ENCODE peak calls at places on chromosomes 3 and 15, in seven cellular contexts. One of them, this sample, is unnamed.
A peak's percentile ranks its signal among the peaks of the same experiment; 100 is the strongest.

GRCh38 chr3:152183473-152183872 is 85.3 kb upstream of the MBNL1 start:
- DNase-seq in mucosa of gallbladder: peak; percentile 17
- DNase-seq in stimulated activated CD8-positive, alpha-beta memory T cell treated with anti-CD3 and anti-CD28 coated beads, Interleukin-7, amount 100 ng/mL, for 1 hour: no peak
- DNase-seq in aorta: no peak
- DNase-seq in Jurkat, Clone E6-1: peak; percentile 70
- DNase-seq in mammary epithelial cell: no peak
- DNase-seq in stromal cell of bone marrow: no peak
- DNase-seq in this sample: no peak

GRCh38 chr15:60612400-60613048 is 133.6 kb upstream of the ICE2 start:
- DNase-seq in mucosa of gallbladder: no peak
- DNase-seq in stimulated activated CD8-positive, alpha-beta memory T cell treated with anti-CD3 and anti-CD28 coated beads, Interleukin-7, amount 100 ng/mL, for 1 hour: no peak
- DNase-seq in aorta: no peak
- DNase-seq in Jurkat, Clone E6-1: no peak
- DNase-seq in mammary epithelial cell: peak; percentile 12
- DNase-seq in stromal cell of bone marrow: no peak
- DNase-seq in this sample: peak; percentile 25

GRCh38 chr3:48129921-48130320 is 58.3 kb downstream of the CDC25A start:
- DNase-seq in mucosa of gallbladder: no peak
- DNase-seq in stimulated activated CD8-positive, alpha-beta memory T cell treated with anti-CD3 and anti-CD28 coated beads, Interleukin-7, amount 100 ng/mL, for 1 hour: no peak
- DNase-seq in aorta: no peak
- DNase-seq in Jurkat, Clone E6-1: no peak
- DNase-seq in mammary epithelial cell: no peak
- DNase-seq in stromal cell of bone marrow: no peak
- DNase-seq in this sample: peak; percentile 61

GRCh38 chr3:26070854-26071253 is 281.0 kb downstream of the OXSM start:
- DNase-seq in mucosa of gallbladder: no peak
- DNase-seq in stimulated activated CD8-positive, alpha-beta memory T cell treated with anti-CD3 and anti-CD28 coated beads, Interleukin-7, amount 100 ng/mL, for 1 hour: no peak
- DNase-seq in aorta: no peak
- DNase-seq in Jurkat, Clone E6-1: no peak
- DNase-seq in mammary epithelial cell: no peak
- DNase-seq in stromal cell of bone marrow: no peak
- DNase-seq in this sample: no peak

GRCh38 chr15:42053010-42053409 is 32.2 kb upstream of the PLA2G4E start:
- DNase-seq in mucosa of gallbladder: no peak
- DNase-seq in stimulated activated CD8-positive, alpha-beta memory T cell treated with anti-CD3 and anti-CD28 coated beads, Interleukin-7, amount 100 ng/mL, for 1 hour: no peak
- DNase-seq in aorta: no peak
- DNase-seq in Jurkat, Clone E6-1: no peak
- DNase-seq in mammary epithelial cell: no peak
- DNase-seq in stromal cell of bone marrow: no peak
- DNase-seq in this sample: no peak

GRCh38 chr3:13709706-13710105 is 160.8 kb downstream of the FBLN2 start:
- DNase-seq in mucosa of gallbladder: no peak
- DNase-seq in stimulated activated CD8-positive, alpha-beta memory T cell treated with anti-CD3 and anti-CD28 coated beads, Interleukin-7, amount 100 ng/mL, for 1 hour: no peak
- DNase-seq in aorta: peak; percentile 16
- DNase-seq in Jurkat, Clone E6-1: no peak
- DNase-seq in mammary epithelial cell: no peak
- DNase-seq in stromal cell of bone marrow: no peak
- DNase-seq in this sample: no peak

GRCh38 chr3:183829466-183829865 is 4.1 kb upstream of the MAP6D1 start:
- DNase-seq in mucosa of gallbladder: no peak
- DNase-seq in stimulated activated CD8-positive, alpha-beta memory T cell treated with anti-CD3 and anti-CD28 coated beads, Interleukin-7, amount 100 ng/mL, for 1 hour: no peak
- DNase-seq in aorta: no peak
- DNase-seq in Jurkat, Clone E6-1: no peak
- DNase-seq in mammary epithelial cell: no peak
- DNase-seq in stromal cell of bone marrow: no peak
- DNase-seq in this sample: no peak

GRCh38 chr3:152768478-152768877 is 66.5 kb upstream of the P2RY1 start:
- DNase-seq in mucosa of gallbladder: peak; percentile 12
- DNase-seq in stimulated activated CD8-positive, alpha-beta memory T cell treated with anti-CD3 and anti-CD28 coated beads, Interleukin-7, amount 100 ng/mL, for 1 hour: no peak
- DNase-seq in aorta: no peak
- DNase-seq in Jurkat, Clone E6-1: no peak
- DNase-seq in mammary epithelial cell: no peak
- DNase-seq in stromal cell of bone marrow: no peak
- DNase-seq in this sample: no peak

GRCh38 chr15:58453931-58454793 is 22.4 kb downstream of the LIPC start:
- DNase-seq in mucosa of gallbladder: no peak
- DNase-seq in stimulated activated CD8-positive, alpha-beta memory T cell treated with anti-CD3 and anti-CD28 coated beads, Interleukin-7, amount 100 ng/mL, for 1 hour: no peak
- DNase-seq in aorta: no peak
- DNase-seq in Jurkat, Clone E6-1: no peak
- DNase-seq in mammary epithelial cell: no peak
- DNase-seq in stromal cell of bone marrow: no peak
- DNase-seq in this sample: no peak

GRCh38 chr3:72273615-72274014 is 488.7 kb upstream of the PROK2 start:
- DNase-seq in mucosa of gallbladder: no peak
- DNase-seq in stimulated activated CD8-positive, alpha-beta memory T cell treated with anti-CD3 and anti-CD28 coated beads, Interleukin-7, amount 100 ng/mL, for 1 hour: no peak
- DNase-seq in aorta: no peak
- DNase-seq in Jurkat, Clone E6-1: no peak
- DNase-seq in mammary epithelial cell: no peak
- DNase-seq in stromal cell of bone marrow: no peak
- DNase-seq in this sample: peak; percentile 97

GRCh38 chr3:57646723-57647122 is 46.2 kb downstream of the DENND6A start:
- DNase-seq in mucosa of gallbladder: no peak
- DNase-seq in stimulated activated CD8-positive, alpha-beta memory T cell treated with anti-CD3 and anti-CD28 coated beads, Interleukin-7, amount 100 ng/mL, for 1 hour: no peak
- DNase-seq in aorta: no peak
- DNase-seq in Jurkat, Clone E6-1: peak; percentile 8
- DNase-seq in mammary epithelial cell: peak; percentile 78
- DNase-seq in stromal cell of bone marrow: peak; percentile 58
- DNase-seq in this sample: peak; percentile 60

GRCh38 chr3:170726976-170727661 is 141.2 kb upstream of the SLC7A14 start:
- DNase-seq in mucosa of gallbladder: no peak
- DNase-seq in stimulated activated CD8-positive, alpha-beta memory T cell treated with anti-CD3 and anti-CD28 coated beads, Interleukin-7, amount 100 ng/mL, for 1 hour: no peak
- DNase-seq in aorta: no peak
- DNase-seq in Jurkat, Clone E6-1: no peak
- DNase-seq in mammary epithelial cell: peak; percentile 84
- DNase-seq in stromal cell of bone marrow: peak; percentile 85
- DNase-seq in this sample: peak; percentile 89

GRCh38 chr15:30990451-30991300 is 752 bp downstream of the MTMR10 start:
- DNase-seq in mucosa of gallbladder: no peak
- DNase-seq in stimulated activated CD8-positive, alpha-beta memory T cell treated with anti-CD3 and anti-CD28 coated beads, Interleukin-7, amount 100 ng/mL, for 1 hour: no peak
- DNase-seq in aorta: no peak
- DNase-seq in Jurkat, Clone E6-1: no peak
- DNase-seq in mammary epithelial cell: no peak
- DNase-seq in stromal cell of bone marrow: no peak
- DNase-seq in this sample: peak; percentile 30

GRCh38 chr3:70989174-70989573 is 594.4 kb downstream of the FOXP1 start:
- DNase-seq in mucosa of gallbladder: no peak
- DNase-seq in stimulated activated CD8-positive, alpha-beta memory T cell treated with anti-CD3 and anti-CD28 coated beads, Interleukin-7, amount 100 ng/mL, for 1 hour: no peak
- DNase-seq in aorta: no peak
- DNase-seq in Jurkat, Clone E6-1: peak; percentile 12
- DNase-seq in mammary epithelial cell: no peak
- DNase-seq in stromal cell of bone marrow: peak; percentile 64
- DNase-seq in this sample: peak; percentile 82

GRCh38 chr3:137163241-137163916 is 205.6 kb downstream of the IL20RB start:
- DNase-seq in mucosa of gallbladder: no peak
- DNase-seq in stimulated activated CD8-positive, alpha-beta memory T cell treated with anti-CD3 and anti-CD28 coated beads, Interleukin-7, amount 100 ng/mL, for 1 hour: no peak
- DNase-seq in aorta: no peak
- DNase-seq in Jurkat, Clone E6-1: no peak
- DNase-seq in mammary epithelial cell: no peak
- DNase-seq in stromal cell of bone marrow: no peak
- DNase-seq in this sample: no peak

GRCh38 chr3:156252656-156253055 is 132.3 kb downstream of the KCNAB1 start:
- DNase-seq in mucosa of gallbladder: no peak
- DNase-seq in stimulated activated CD8-positive, alpha-beta memory T cell treated with anti-CD3 and anti-CD28 coated beads, Interleukin-7, amount 100 ng/mL, for 1 hour: no peak
- DNase-seq in aorta: no peak
- DNase-seq in Jurkat, Clone E6-1: no peak
- DNase-seq in mammary epithelial cell: no peak
- DNase-seq in stromal cell of bone marrow: no peak
- DNase-seq in this sample: no peak

GRCh38 chr3:196007744-196008143 is 74.1 kb downstream of the TFRC start:
- DNase-seq in mucosa of gallbladder: no peak
- DNase-seq in stimulated activated CD8-positive, alpha-beta memory T cell treated with anti-CD3 and anti-CD28 coated beads, Interleukin-7, amount 100 ng/mL, for 1 hour: no peak
- DNase-seq in aorta: no peak
- DNase-seq in Jurkat, Clone E6-1: no peak
- DNase-seq in mammary epithelial cell: no peak
- DNase-seq in stromal cell of bone marrow: no peak
- DNase-seq in this sample: no peak

GRCh38 chr3:10223676-10224639 is 24.3 kb upstream of the TATDN2 start:
- DNase-seq in mucosa of gallbladder: no peak
- DNase-seq in stimulated activated CD8-positive, alpha-beta memory T cell treated with anti-CD3 and anti-CD28 coated beads, Interleukin-7, amount 100 ng/mL, for 1 hour: no peak
- DNase-seq in aorta: no peak
- DNase-seq in Jurkat, Clone E6-1: no peak
- DNase-seq in mammary epithelial cell: no peak
- DNase-seq in stromal cell of bone marrow: no peak
- DNase-seq in this sample: no peak

GRCh38 chr3:133573054-133573628 is 345 bp upstream of the CDV3 start:
- DNase-seq in mucosa of gallbladder: peak; percentile 100
- DNase-seq in stimulated activated CD8-positive, alpha-beta memory T cell treated with anti-CD3 and anti-CD28 coated beads, Interleukin-7, amount 100 ng/mL, for 1 hour: peak; percentile 99
- DNase-seq in aorta: peak; percentile 100
- DNase-seq in Jurkat, Clone E6-1: peak; percentile 100
- DNase-seq in mammary epithelial cell: peak; percentile 100
- DNase-seq in stromal cell of bone marrow: peak; percentile 100
- DNase-seq in this sample: peak; percentile 100

GRCh38 chr3:63400259-63400860 is 122.3 kb downstream of the SYNPR start:
- DNase-seq in mucosa of gallbladder: no peak
- DNase-seq in stimulated activated CD8-positive, alpha-beta memory T cell treated with anti-CD3 and anti-CD28 coated beads, Interleukin-7, amount 100 ng/mL, for 1 hour: no peak
- DNase-seq in aorta: no peak
- DNase-seq in Jurkat, Clone E6-1: no peak
- DNase-seq in mammary epithelial cell: peak; percentile 20
- DNase-seq in stromal cell of bone marrow: no peak
- DNase-seq in this sample: peak; percentile 7

GRCh38 chr3:136882575-136882974 is 20.6 kb downstream of the NCK1 start:
- DNase-seq in mucosa of gallbladder: no peak
- DNase-seq in stimulated activated CD8-positive, alpha-beta memory T cell treated with anti-CD3 and anti-CD28 coated beads, Interleukin-7, amount 100 ng/mL, for 1 hour: no peak
- DNase-seq in aorta: no peak
- DNase-seq in Jurkat, Clone E6-1: no peak
- DNase-seq in mammary epithelial cell: no peak
- DNase-seq in stromal cell of bone marrow: no peak
- DNase-seq in this sample: no peak

GRCh38 chr3:128280466-128281455 is 127.5 kb downstream of the EEFSEC start:
- DNase-seq in mucosa of gallbladder: no peak
- DNase-seq in stimulated activated CD8-positive, alpha-beta memory T cell treated with anti-CD3 and anti-CD28 coated beads, Interleukin-7, amount 100 ng/mL, for 1 hour: no peak
- DNase-seq in aorta: no peak
- DNase-seq in Jurkat, Clone E6-1: no peak
- DNase-seq in mammary epithelial cell: no peak
- DNase-seq in stromal cell of bone marrow: no peak
- DNase-seq in this sample: no peak

GRCh38 chr15:43545426-43545825 is 28.0 kb downstream of the MAP1A start:
- DNase-seq in mucosa of gallbladder: no peak
- DNase-seq in stimulated activated CD8-positive, alpha-beta memory T cell treated with anti-CD3 and anti-CD28 coated beads, Interleukin-7, amount 100 ng/mL, for 1 hour: no peak
- DNase-seq in aorta: peak; percentile 5
- DNase-seq in Jurkat, Clone E6-1: no peak
- DNase-seq in mammary epithelial cell: no peak
- DNase-seq in stromal cell of bone marrow: no peak
- DNase-seq in this sample: no peak

GRCh38 chr15:78709263-78709882 is 68.4 kb upstream of the CHRNB4 start:
- DNase-seq in mucosa of gallbladder: peak; percentile 56
- DNase-seq in stimulated activated CD8-positive, alpha-beta memory T cell treated with anti-CD3 and anti-CD28 coated beads, Interleukin-7, amount 100 ng/mL, for 1 hour: peak; percentile 27
- DNase-seq in aorta: peak; percentile 90
- DNase-seq in Jurkat, Clone E6-1: peak; percentile 34
- DNase-seq in mammary epithelial cell: peak; percentile 33
- DNase-seq in stromal cell of bone marrow: no peak
- DNase-seq in this sample: peak; percentile 17

GRCh38 chr3:17915341-17915740 is 172.9 kb upstream of the TBC1D5 start:
- DNase-seq in mucosa of gallbladder: no peak
- DNase-seq in stimulated activated CD8-positive, alpha-beta memory T cell treated with anti-CD3 and anti-CD28 coated beads, Interleukin-7, amount 100 ng/mL, for 1 hour: no peak
- DNase-seq in aorta: no peak
- DNase-seq in Jurkat, Clone E6-1: no peak
- DNase-seq in mammary epithelial cell: peak; percentile 59
- DNase-seq in stromal cell of bone marrow: no peak
- DNase-seq in this sample: peak; percentile 7

GRCh38 chr15:92162657-92163056 is 231.0 kb upstream of the ST8SIA2 start:
- DNase-seq in mucosa of gallbladder: no peak
- DNase-seq in stimulated activated CD8-positive, alpha-beta memory T cell treated with anti-CD3 and anti-CD28 coated beads, Interleukin-7, amount 100 ng/mL, for 1 hour: no peak
- DNase-seq in aorta: no peak
- DNase-seq in Jurkat, Clone E6-1: no peak
- DNase-seq in mammary epithelial cell: no peak
- DNase-seq in stromal cell of bone marrow: no peak
- DNase-seq in this sample: no peak

This sample was measured in AG10803.